ENCODE peak calls at places on chromosomes 12 and 14, in four cellular contexts. One of them, this sample, is unnamed.

GRCh38 chr14:68787235-68787727 is 5.6 kb downstream of the ZFP36L1 start:
- DNase-seq in K562: peak
- DNase-seq in HL-60: no peak
- DNase-seq in GM12878: no peak
- DNase-seq in this sample: no peak

GRCh38 chr14:75972729-75973480 is 8.9 kb downstream of the TGFB3 start:
- DNase-seq in K562: no peak
- DNase-seq in HL-60: no peak
- DNase-seq in GM12878: no peak
- DNase-seq in this sample: no peak

GRCh38 chr14:87869619-87870583 is 123.1 kb downstream of the GALC start:
- DNase-seq in K562: no peak
- DNase-seq in HL-60: no peak
- DNase-seq in GM12878: no peak
- DNase-seq in this sample: no peak

GRCh38 chr14:66746316-66747006 is 238.5 kb downstream of the GPHN start:
- DNase-seq in K562: peak
- DNase-seq in HL-60: peak
- DNase-seq in GM12878: no peak
- DNase-seq in this sample: no peak

GRCh38 chr14:101179691-101180211 is 276.2 kb upstream of the RTL1 start:
- DNase-seq in K562: no peak
- DNase-seq in HL-60: no peak
- DNase-seq in GM12878: no peak
- DNase-seq in this sample: no peak

GRCh38 chr12:124588689-124589318 is 21.4 kb upstream of the NCOR2 start:
- DNase-seq in K562: peak
- DNase-seq in HL-60: no peak
- DNase-seq in GM12878: no peak
- DNase-seq in this sample: no peak

GRCh38 chr14:69298131-69299071 is 38.4 kb downstream of the GALNT16 start:
- DNase-seq in K562: no peak
- DNase-seq in HL-60: no peak
- DNase-seq in GM12878: no peak
- DNase-seq in this sample: no peak

GRCh38 chr12:102527256-102527720 is 46.9 kb upstream of the IGF1 start:
- DNase-seq in K562: no peak
- DNase-seq in HL-60: no peak
- DNase-seq in GM12878: no peak
- DNase-seq in this sample: no peak

GRCh38 chr14:61653507-61653906 is 41.8 kb upstream of the HIF1A start:
- DNase-seq in K562: no peak
- DNase-seq in HL-60: no peak
- DNase-seq in GM12878: no peak
- DNase-seq in this sample: no peak

GRCh38 chr12:116672842-116673516 is 64.9 kb downstream of the SPRING1 start:
- DNase-seq in K562: no peak
- DNase-seq in HL-60: peak
- DNase-seq in GM12878: peak
- DNase-seq in this sample: no peak

GRCh38 chr14:87186745-87187144 is 806.2 kb downstream of the GALC start:
- DNase-seq in K562: no peak
- DNase-seq in HL-60: no peak
- DNase-seq in GM12878: no peak
- DNase-seq in this sample: no peak

GRCh38 chr12:18084080-18084479 is 5.9 kb downstream of the RERGL start:
- DNase-seq in K562: no peak
- DNase-seq in HL-60: no peak
- DNase-seq in GM12878: no peak
- DNase-seq in this sample: no peak

GRCh38 chr12:16972923-16973770 is 367.2 kb upstream of the LMO3 start:
- DNase-seq in K562: no peak
- DNase-seq in HL-60: no peak
- DNase-seq in GM12878: no peak
- DNase-seq in this sample: no peak

GRCh38 chr14:32934891-32935633 is 3.6 kb upstream of the NPAS3 start:
- DNase-seq in K562: no peak
- DNase-seq in HL-60: no peak
- DNase-seq in GM12878: no peak
- DNase-seq in this sample: no peak

GRCh38 chr12:119669744-119670472 is 2.0 kb downstream of the PRKAB1 start:
- DNase-seq in K562: peak
- DNase-seq in HL-60: no peak
- DNase-seq in GM12878: no peak
- DNase-seq in this sample: no peak

GRCh38 chr14:104519721-104520120 is 59.8 kb upstream of the C14orf180 start:
- DNase-seq in K562: no peak
- DNase-seq in HL-60: no peak
- DNase-seq in GM12878: no peak
- DNase-seq in this sample: no peak

DNA sequence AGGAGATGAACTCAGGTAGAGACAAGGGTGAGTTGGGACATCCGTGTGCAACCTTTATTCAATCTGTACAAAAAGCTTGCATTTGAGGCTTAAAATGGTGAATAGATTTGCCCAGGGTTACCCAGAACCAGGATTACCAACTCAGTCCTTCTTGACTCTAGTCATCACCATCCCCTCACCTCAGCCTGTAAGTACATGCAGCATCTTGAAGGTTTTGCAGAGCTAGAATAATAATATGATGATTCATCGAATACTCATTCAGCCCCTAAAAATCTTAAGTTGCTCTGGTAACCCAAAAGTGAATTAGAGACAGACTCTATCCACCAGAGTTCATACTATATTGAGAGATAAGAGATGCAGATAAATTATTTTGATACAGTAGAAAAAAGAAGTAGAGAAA is 90.3 kb downstream of the NKX2-1 start:
- DNase-seq in K562: no peak
- DNase-seq in HL-60: no peak
- DNase-seq in GM12878: no peak
- DNase-seq in this sample: no peak
- TF ChIP-seq SPI1 in K562: no peak
- TF ChIP-seq SPI1 in HL-60: no peak
- TF ChIP-seq SPI1 in GM12878: no peak
- TF ChIP-seq SPI1 in this sample: no peak

GRCh38 chr12:104353012-104353981 is 49.8 kb downstream of the EID3 start:
- DNase-seq in K562: no peak
- DNase-seq in HL-60: no peak
- DNase-seq in GM12878: no peak
- DNase-seq in this sample: no peak
- TF ChIP-seq SPI1 in K562: no peak
- TF ChIP-seq SPI1 in HL-60: no peak
- TF ChIP-seq SPI1 in GM12878: no peak
- TF ChIP-seq SPI1 in this sample: no peak

DNA sequence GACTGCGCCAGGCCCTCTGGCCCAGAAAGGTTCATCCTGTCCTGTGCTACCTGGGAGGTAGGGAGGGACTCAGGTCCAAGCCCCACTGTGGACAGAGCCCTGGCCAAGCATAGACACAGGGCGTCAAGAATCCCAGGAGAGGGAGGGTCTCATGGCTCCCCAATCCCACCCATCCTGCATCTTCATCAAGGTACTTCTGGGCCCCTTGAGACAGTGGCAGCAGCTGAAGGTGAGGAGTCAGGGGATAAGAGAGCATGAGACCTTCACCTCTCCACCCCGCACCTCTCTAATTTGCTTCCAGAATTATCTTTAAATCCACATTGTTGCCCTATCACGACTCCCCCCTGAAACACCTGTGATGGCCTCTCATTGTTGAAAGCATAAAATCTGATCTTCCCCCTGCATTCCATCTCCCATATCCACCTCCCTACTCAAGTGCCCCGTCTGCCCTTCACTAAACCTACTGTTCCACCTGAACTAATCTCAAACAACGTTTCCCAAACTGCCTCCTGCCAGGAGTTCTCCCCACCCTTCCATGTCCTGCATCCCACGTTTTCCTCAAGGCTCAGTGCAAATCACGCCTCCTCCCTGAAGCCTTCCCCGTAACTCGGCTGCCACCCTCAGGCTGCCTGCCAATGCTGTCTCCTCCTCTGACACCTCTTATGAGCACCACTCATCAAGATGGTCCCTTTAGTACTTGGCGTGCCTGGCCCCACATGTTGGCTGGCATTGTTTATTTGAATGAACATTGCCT is 27.1 kb downstream of the KRT18 start:
- DNase-seq in K562: peak
- DNase-seq in HL-60: no peak
- DNase-seq in GM12878: no peak
- DNase-seq in this sample: no peak
- TF ChIP-seq SPI1 in K562: no peak
- TF ChIP-seq SPI1 in HL-60: no peak
- TF ChIP-seq SPI1 in GM12878: no peak
- TF ChIP-seq SPI1 in this sample: no peak

GRCh38 chr14:103392572-103392971 is 7.4 kb downstream of the MARK3 start:
- DNase-seq in K562: no peak
- DNase-seq in HL-60: no peak
- DNase-seq in GM12878: no peak
- DNase-seq in this sample: no peak
- TF ChIP-seq SPI1 in K562: no peak
- TF ChIP-seq SPI1 in HL-60: no peak
- TF ChIP-seq SPI1 in GM12878: no peak
- TF ChIP-seq SPI1 in this sample: no peak